ENCODE peak calls at places on chromosome 21, in six cellular contexts. O is H9, S is PC-3, I is fibroblast of lung, R is mammary epithelial cell, X is neural progenitor cell. P is an unnamed sample.

GRCh38 chr21:31072486-31072885 is 34.2 kb upstream of the KRTAP19-8 start:
- DNase-seq in O (no peak), X (no peak), I (no peak), S (no peak), R (no peak), P (no peak)

GRCh38 chr21:46048926-46049889 is 48.7 kb upstream of the COL6A2 start:
- DNase-seq in S (peak; percentile 94), X (no peak), I (peak; percentile 100), R (peak; percentile 66), O (peak; percentile 59), P (peak; percentile 80)

GRCh38 chr21:26966360-26966977 is 419 bp downstream of the ADAMTS5 start:
- DNase-seq in S (no peak), R (no peak), I (peak; percentile 19), O (peak; percentile 71), X (no peak), P (peak; percentile 25)

GRCh38 chr21:28099296-28099695 is 893.4 kb downstream of the LTN1 start:
- DNase-seq in S (no peak), O (no peak), X (no peak), I (peak; percentile 23), R (no peak), P (peak; percentile 54)

GRCh38 chr21:36627242-36627641 is 71.7 kb upstream of the SIM2 start:
- DNase-seq in X (no peak), I (peak; percentile 95), R (peak; percentile 33), S (peak; percentile 96), O (no peak), P (no peak)

GRCh38 chr21:42279341-42279871 is 35.8 kb downstream of the TFF3 start:
- DNase-seq in X (no peak), R (no peak), O (no peak), I (no peak), S (no peak), P (no peak)

GRCh38 chr21:44897326-44898010 is 23.2 kb downstream of the ITGB2 start:
- DNase-seq in I (no peak), S (no peak), X (peak; percentile 78), R (no peak), O (peak; percentile 73), P (no peak)

GRCh38 chr21:34865922-34866271 is 183.2 kb downstream of the RUNX1 start:
- DNase-seq in O (peak; percentile 91), S (peak; percentile 62), I (no peak), X (peak; percentile 61), R (no peak), P (peak; percentile 44)

GRCh38 chr21:17466166-17466565 is 46.7 kb upstream of the CXADR start:
- DNase-seq in I (peak; percentile 87), R (peak; percentile 57), O (no peak), S (peak; percentile 36), X (no peak), P (peak; percentile 64)

GRCh38 chr21:23218667-23219066 is 2220.5 kb downstream of the NCAM2 start:
- DNase-seq in R (no peak), X (no peak), S (peak; percentile 60), O (no peak), I (no peak), P (no peak)

GRCh38 chr21:34639882-34640788 is 25.2 kb upstream of the RCAN1 start:
- DNase-seq in S (no peak), R (no peak), X (no peak), O (no peak), I (no peak), P (no peak)

GRCh38 chr21:24290151-24290833 is 1317.0 kb downstream of the MRPL39 start:
- DNase-seq in S (no peak), I (no peak), O (no peak), R (no peak), X (no peak), P (no peak)

GRCh38 chr21:34795152-34796141 is 126.7 kb downstream of the CLIC6 start:
- DNase-seq in S (peak; percentile 92), I (peak; percentile 83), O (no peak), X (no peak), R (peak; percentile 85), P (peak; percentile 68)

GRCh38 chr21:25801217-25802015 is 66.6 kb downstream of the GABPA start:
- DNase-seq in I (peak; percentile 60), S (peak; percentile 89), X (peak; percentile 93), R (peak; percentile 59), O (peak; percentile 94), P (peak; percentile 91)

DNA sequence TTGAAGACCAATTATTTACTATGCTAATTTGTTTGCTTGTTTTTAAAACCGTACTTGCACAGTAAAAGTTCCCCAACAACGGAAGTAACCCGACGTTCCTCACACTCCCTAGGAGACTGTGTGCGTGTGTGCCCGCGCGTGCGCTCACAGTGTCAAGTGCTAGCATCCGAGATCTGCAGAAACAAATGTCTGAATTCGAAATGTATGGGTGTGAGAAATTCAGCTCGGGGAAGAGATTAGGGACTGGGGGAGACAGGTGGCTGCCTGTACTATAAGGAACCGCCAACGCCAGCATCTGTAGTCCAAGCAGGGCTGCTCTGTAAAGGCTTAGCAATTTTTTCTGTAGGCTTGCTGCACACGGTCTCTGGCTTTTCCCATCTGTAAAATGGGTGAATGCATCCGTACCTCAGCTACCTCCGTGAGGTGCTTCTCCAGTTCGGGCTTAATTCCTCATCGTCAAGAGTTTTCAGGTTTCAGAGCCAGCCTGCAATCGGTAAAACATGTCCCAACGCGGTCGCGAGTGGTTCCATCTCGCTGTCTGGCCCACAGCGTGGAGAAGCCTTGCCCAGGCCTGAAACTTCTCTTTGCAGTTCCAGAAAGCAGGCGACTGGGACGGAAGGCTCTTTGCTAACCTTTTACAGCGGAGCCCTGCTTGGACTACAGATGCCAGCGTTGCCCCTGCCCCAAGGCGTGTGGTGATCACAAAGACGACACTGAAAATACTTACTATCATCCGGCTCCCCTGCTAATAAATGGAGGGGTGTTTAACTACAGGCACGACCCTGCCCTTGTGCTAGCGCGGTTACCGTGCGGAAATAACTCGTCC is 1.2 kb upstream of the OLIG2 start:
- DNase-seq in I (no peak), O (peak; percentile 41), X (peak; percentile 36), S (no peak), R (no peak), P (no peak)
- H3K4me1 ChIP-seq in I (no peaks in the 10 kb centered on the region), O (no peaks in the 10 kb centered on the region), X (peaks cover 29% of the 10 kb centered on the region), S (no peaks in the 10 kb centered on the region), R (no peaks in the 10 kb centered on the region), P (peaks cover 9% of the 10 kb centered on the region)

DNA sequence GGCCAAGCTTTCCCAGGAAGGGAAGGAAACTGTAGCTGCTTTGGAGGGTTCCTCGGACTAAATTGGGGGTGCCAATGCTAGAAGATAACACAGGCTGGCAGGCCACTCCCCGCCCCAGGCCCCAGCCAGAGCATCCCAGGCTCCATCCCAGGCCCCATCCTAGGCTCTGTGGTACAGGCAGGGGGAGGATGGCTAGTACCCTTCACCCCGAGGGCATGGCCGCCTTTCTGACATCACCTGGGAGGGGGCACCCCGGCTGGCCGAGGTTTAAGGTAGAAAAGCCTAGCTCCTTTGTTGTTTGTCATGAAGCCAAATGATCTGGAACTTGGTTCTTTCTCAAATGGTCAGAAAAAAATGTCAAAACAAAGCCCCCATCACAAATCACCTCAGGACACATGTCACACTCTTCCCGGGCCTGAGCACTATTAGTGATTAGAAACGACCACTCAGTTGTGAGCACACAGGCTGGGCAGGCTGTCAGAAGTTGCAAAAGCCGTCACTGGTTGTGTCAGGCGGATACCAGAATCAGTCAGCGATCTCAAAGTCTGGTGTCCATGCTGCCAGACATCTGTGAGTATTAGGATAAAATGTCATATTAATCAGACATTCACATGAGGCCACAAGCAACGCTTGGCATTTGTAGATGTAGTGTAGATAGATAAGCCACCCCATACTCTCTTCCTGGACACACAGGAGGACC is 31.0 kb upstream of the ETS2 start:
- DNase-seq in S (no peak), O (no peak), X (no peak), R (no peak), I (no peak), P (no peak)
- H3K4me2 ChIP-seq in S (no peak overlapping the region), O (no peak overlapping the region), X (no peak overlapping the region), R (no peak overlapping the region), I (peak overlapping the region; percentile 26), P (no peak overlapping the region)

GRCh38 chr21:38505654-38506523 is 7.6 kb upstream of the ERG start:
- DNase-seq in O (peak; percentile 53), I (peak; percentile 70), S (peak; percentile 85), R (peak; percentile 76), X (peak; percentile 81), P (peak; percentile 78)
- TF ChIP-seq CTCF in O (peak; percentile 83), I (peak; percentile 81), S (peak; percentile 83), R (peak; percentile 78), X (peak; percentile 82), P (peak; percentile 87)

GRCh38 chr21:43864313-43864805 is 664 bp upstream of the AGPAT3 start:
- DNase-seq in X (peak; percentile 47), R (peak; percentile 50), I (peak; percentile 21), O (peak; percentile 65), S (peak; percentile 74), P (peak; percentile 81)
- H3K4me1 ChIP-seq in X (peaks cover 7% of the 10 kb centered on the region), R (peaks cover 14% of the 10 kb centered on the region), I (no peaks in the 10 kb centered on the region), O (no peaks in the 10 kb centered on the region), S (peaks cover 36% of the 10 kb centered on the region), P (peaks cover 27% of the 10 kb centered on the region)

GRCh38 chr21:43289442-43289841 is 120.6 kb downstream of the CRYAA start:
- DNase-seq in S (no peak), R (no peak), X (no peak), O (no peak), I (no peak), P (no peak)
- H3K4me2 ChIP-seq in S (no peak overlapping the region), R (no peak overlapping the region), X (no peak overlapping the region), O (no peak overlapping the region), I (no peak overlapping the region), P (no peak overlapping the region)

GRCh38 chr21:41043008-41043407 is 125.0 kb upstream of the BACE2 start:
- DNase-seq in O (no peak), R (no peak), S (peak; percentile 11), I (no peak), X (no peak), P (no peak)
- TF ChIP-seq CTCF in O (peak; percentile 62), R (peak; percentile 30), S (peak; percentile 46), I (no peak), X (peak; percentile 35), P (no peak)